ENCODE peak calls at places on chromosomes 5 and 9, in four cellular contexts. P is PC-9, H is A549, X is lower lobe of right lung. Q is an unnamed sample.
A peak's percentile ranks its signal among the peaks of the same experiment; 100 is the strongest.

GRCh38 chr9:107738789-107739188 is 249.2 kb upstream of the KLF4 start:
- DNase-seq in P (no peak), H (no peak), X (no peak), Q (no peak)

GRCh38 chr9:134971196-134971595 is 53.5 kb upstream of the FCN1 start:
- DNase-seq in P (no peak), H (no peak), X (peak; percentile 7), Q (no peak)

GRCh38 chr5:31209341-31209740 is 15.9 kb downstream of the CDH6 start:
- DNase-seq in P (no peak), H (no peak), X (no peak), Q (no peak)

GRCh38 chr9:106708147-106708838 is 154.7 kb upstream of the ZNF462 start:
- DNase-seq in P (no peak), H (no peak), X (no peak), Q (no peak)

GRCh38 chr5:176818391-176819098 is 8.2 kb downstream of the UNC5A start:
- DNase-seq in P (peak; percentile 33), H (no peak), X (no peak), Q (peak; percentile 82)

GRCh38 chr5:147554285-147554817 is 44.5 kb upstream of the DPYSL3 start:
- DNase-seq in P (no peak), H (no peak), X (no peak), Q (no peak)

GRCh38 chr9:31393240-31393639 is 991.2 kb upstream of the ACO1 start:
- DNase-seq in P (no peak), H (no peak), X (no peak), Q (no peak)

GRCh38 chr9:90857103-90857502 is 55.5 kb downstream of the SYK start:
- DNase-seq in P (no peak), H (no peak), X (no peak), Q (no peak)

GRCh38 chr5:1232780-1233179 is 7.6 kb downstream of the SLC6A18 start:
- DNase-seq in P (no peak), H (no peak), X (no peak), Q (no peak)

GRCh38 chr9:37549527-37549926 is 26.7 kb downstream of the FBXO10 start:
- DNase-seq in P (no peak), H (no peak), X (no peak), Q (no peak)

GRCh38 chr5:142323480-142324376 is 1.1 kb downstream of the SPRY4 start:
- DNase-seq in P (peak; percentile 52), H (peak; percentile 15), X (peak; percentile 50), Q (peak; percentile 48)

GRCh38 chr9:16449331-16449730 is 421.1 kb downstream of the BNC2 start:
- DNase-seq in P (no peak), H (no peak), X (no peak), Q (no peak)

GRCh38 chr9:97755618-97756267 is 58.6 kb upstream of the XPA start:
- DNase-seq in P (no peak), H (no peak), X (no peak), Q (no peak)

GRCh38 chr9:132168347-132168746 is 6.5 kb downstream of the NTNG2 start:
- DNase-seq in P (no peak), H (no peak), X (no peak), Q (no peak)

GRCh38 chr5:149392718-149393117 is 13.6 kb upstream of the IL17B start:
- DNase-seq in P (no peak), H (no peak), X (no peak), Q (peak; percentile 14)

GRCh38 chr9:93154293-93154903 is 20.3 kb upstream of the NINJ1 start:
- DNase-seq in P (peak; percentile 60), H (peak; percentile 76), X (no peak), Q (peak; percentile 50)

GRCh38 chr5:15249152-15249551 is 250.8 kb upstream of the FBXL7 start:
- DNase-seq in P (no peak), H (no peak), X (no peak), Q (no peak)

GRCh38 chr5:95870105-95870672 is 47.7 kb upstream of the GLRX start:
- DNase-seq in P (no peak), H (no peak), X (no peak), Q (no peak)

GRCh38 chr5:91998774-91999173 is 615.7 kb upstream of the ARRDC3 start:
- DNase-seq in P (no peak), H (no peak), X (no peak), Q (no peak)

GRCh38 chr9:71928806-71929205 is 17.4 kb downstream of the C9orf85 start:
- DNase-seq in P (no peak), H (no peak), X (no peak), Q (no peak)

GRCh38 chr5:28390341-28390740 is 1352.0 kb upstream of the CDH9 start:
- DNase-seq in P (no peak), H (no peak), X (no peak), Q (no peak)

GRCh38 chr5:1409386-1410110 is 35.7 kb downstream of the SLC6A3 start:
- DNase-seq in P (peak; percentile 57), H (no peak), X (peak; percentile 30), Q (peak; percentile 13)

GRCh38 chr9:5326187-5326586 is 13.5 kb downstream of the RLN1 start:
- DNase-seq in P (no peak), H (no peak), X (no peak), Q (no peak)

GRCh38 chr9:130045657-130046450 is 2.9 kb upstream of the FNBP1 start:
- DNase-seq in P (no peak), H (no peak), X (no peak), Q (no peak)

GRCh38 chr5:161691911-161692310 is 6.4 kb downstream of the GABRA6 start:
- DNase-seq in P (no peak), H (no peak), X (no peak), Q (no peak)

GRCh38 chr5:52709171-52709925 is 78.4 kb upstream of the ITGA1 start:
- DNase-seq in P (no peak), H (no peak), X (no peak), Q (peak; percentile 16)

GRCh38 chr9:89919171-89919681 is 314.4 kb downstream of the GADD45G start:
- DNase-seq in P (no peak), H (no peak), X (no peak), Q (peak; percentile 12)

GRCh38 chr9:4839470-4839912 is 46.7 kb downstream of the RCL1 start:
- DNase-seq in P (no peak), H (no peak), X (no peak), Q (no peak)

GRCh38 chr5:151811593-151812321 is 40.0 kb downstream of the G3BP1 start:
- DNase-seq in P (no peak), H (no peak), X (no peak), Q (no peak)

GRCh38 chr9:21933865-21934264 is 60.3 kb downstream of the CDKN2A start:
- DNase-seq in P (no peak), H (no peak), X (no peak), Q (no peak)

GRCh38 chr5:18483386-18483785 is 849.1 kb downstream of the TAF11L14 start:
- DNase-seq in P (no peak), H (no peak), X (no peak), Q (no peak)

GRCh38 chr5:170111088-170111796 is 5.5 kb downstream of the FOXI1 start:
- DNase-seq in P (no peak), H (no peak), X (no peak), Q (no peak)

GRCh38 chr5:42624912-42625311 is 131.7 kb upstream of the CCDC152 start:
- DNase-seq in P (no peak), H (no peak), X (no peak), Q (no peak)

GRCh38 chr9:16653491-16654407 is 216.7 kb downstream of the BNC2 start:
- DNase-seq in P (no peak), H (no peak), X (no peak), Q (peak; percentile 0)

GRCh38 chr5:53777864-53778618 is 217.6 kb downstream of the NDUFS4 start:
- DNase-seq in P (no peak), H (no peak), X (no peak), Q (peak; percentile 10)

GRCh38 chr5:10332301-10332700 is 21.2 kb upstream of the MARCHF6 start:
- DNase-seq in P (no peak), H (no peak), X (no peak), Q (no peak)

GRCh38 chr5:10335711-10336470 is 17.6 kb upstream of the MARCHF6 start:
- DNase-seq in P (no peak), H (no peak), X (no peak), Q (no peak)

GRCh38 chr5:10331341-10331796 is 22.1 kb upstream of the MARCHF6 start:
- DNase-seq in P (no peak), H (no peak), X (peak; percentile 66), Q (no peak)

GRCh38 chr5:10334830-10335229 is 18.7 kb upstream of the MARCHF6 start:
- DNase-seq in P (no peak), H (no peak), X (no peak), Q (no peak)

GRCh38 chr5:10333154-10334006 is 20.1 kb upstream of the MARCHF6 start:
- DNase-seq in P (peak; percentile 67), H (peak; percentile 48), X (peak; percentile 65), Q (peak; percentile 59)
- TF ChIP-seq CTCF in P (no peak), H (no peak), X (no peak), Q (no peak)

DNA sequence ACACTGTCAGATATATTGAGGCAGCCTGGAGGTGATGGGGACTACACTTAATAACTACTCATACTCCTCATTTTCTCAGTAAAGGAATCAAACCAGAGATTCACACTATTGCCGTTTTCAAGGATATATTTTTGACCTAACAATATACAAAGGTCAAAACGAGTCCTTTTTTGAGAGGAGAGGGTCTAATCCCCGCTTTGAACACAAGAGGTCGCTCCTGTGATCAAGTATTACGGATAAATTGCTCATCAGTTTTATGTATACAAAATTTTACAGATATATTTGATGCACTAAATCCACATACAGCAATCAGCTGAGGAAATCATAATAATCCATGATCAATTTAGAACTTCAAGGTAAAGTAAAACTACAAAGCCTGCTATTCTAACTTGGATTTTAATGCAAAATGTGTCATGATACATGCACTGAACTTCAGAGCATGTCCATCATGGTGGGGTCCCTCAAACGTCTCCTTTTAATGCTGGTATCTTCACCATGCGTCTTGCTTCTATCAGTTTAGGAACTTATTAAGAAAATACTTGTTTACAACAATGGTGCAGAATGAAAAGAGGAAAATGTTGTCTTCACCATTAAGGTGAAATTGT is 2.5 kb upstream of the ISL1 start:
- DNase-seq in P (peak; percentile 9), H (peak; percentile 16), X (no peak), Q (peak; percentile 51)
- TF ChIP-seq CTCF in P (peak; percentile 74), H (peak; percentile 34), X (peak; percentile 38), Q (no peak)

GRCh38 chr5:114223866-114224265 is 138.0 kb upstream of the KCNN2 start:
- DNase-seq in P (no peak), H (no peak), X (no peak), Q (peak; percentile 15)
- TF ChIP-seq CTCF in P (peak; percentile 53), H (peak; percentile 5), X (peak; percentile 33), Q (no peak)

GRCh38 chr5:72149742-72150141 is 42.5 kb downstream of the MAP1B start:
- DNase-seq in P (no peak), H (no peak), X (no peak), Q (no peak)
- TF ChIP-seq CTCF in P (no peak), H (peak; percentile 16), X (no peak), Q (no peak)

GRCh38 chr9:14029811-14030210 is 284.1 kb downstream of the NFIB start:
- DNase-seq in P (no peak), H (no peak), X (no peak), Q (no peak)

GRCh38 chr9:14033067-14033466 is 280.9 kb downstream of the NFIB start:
- DNase-seq in P (no peak), H (no peak), X (no peak), Q (no peak)

GRCh38 chr9:14031761-14032279 is 282.1 kb downstream of the NFIB start:
- DNase-seq in P (no peak), H (no peak), X (no peak), Q (no peak)

GRCh38 chr9:14030350-14030823 is 283.6 kb downstream of the NFIB start:
- DNase-seq in P (peak; percentile 66), H (no peak), X (no peak), Q (peak; percentile 42)

GRCh38 chr9:14031015-14031414 is 282.9 kb downstream of the NFIB start:
- DNase-seq in P (no peak), H (no peak), X (no peak), Q (no peak)
- TF ChIP-seq CTCF in P (no peak), H (no peak), X (no peak), Q (no peak)

Q was measured in Calu3.